ENCODE peak calls at places on chromosome 17, in nine cellular contexts. A is body of pancreas, B is ovary, F is IMR-90, K is endothelial cell of umbilical vein, E is stomach, J is Peyer's patch, Y is GM12892, V is A549. S is an unnamed sample.

GRCh38 chr17:63841350-63842172 is 924 bp downstream of the SMARCD2 start:
- DNase-seq in A (peak; percentile 61), B (peak; percentile 73), F (peak; percentile 34), K (peak; percentile 56), E (peak; percentile 60), J (peak; percentile 82), Y (no peak), V (no peak), S (peak; percentile 61)

GRCh38 chr17:72724375-72724774 is 368.1 kb downstream of the SLC39A11 start:
- DNase-seq in A (no peak), B (no peak), F (peak; percentile 66), K (no peak), E (no peak), J (no peak), Y (no peak), V (no peak), S (no peak)

GRCh38 chr17:64145751-64146417 is 15.9 kb upstream of the ERN1 start:
- DNase-seq in A (peak; percentile 97), B (peak; percentile 96), F (peak; percentile 100), K (peak; percentile 99), E (peak; percentile 97), J (peak; percentile 95), Y (peak; percentile 80), V (peak; percentile 100), S (peak; percentile 100)

GRCh38 chr17:10286324-10286723 is 86.5 kb downstream of the MYH13 start:
- DNase-seq in A (no peak), B (no peak), F (no peak), K (no peak), E (no peak), J (no peak), Y (no peak), V (no peak), S (no peak)

GRCh38 chr17:43634681-43635125 is 27.0 kb downstream of the MEOX1 start:
- DNase-seq in A (no peak), B (no peak), F (peak; percentile 53), K (no peak), E (no peak), J (no peak), Y (no peak), V (no peak), S (no peak)

GRCh38 chr17:2041561-2042354 is at the start of gene OVCA2:
- DNase-seq in A (peak; percentile 95), B (peak; percentile 95), F (peak; percentile 92), K (peak; percentile 93), E (peak; percentile 97), J (peak; percentile 96), Y (peak; percentile 97), V (peak; percentile 96), S (peak; percentile 98)

GRCh38 chr17:77857613-77858012 is 100.9 kb upstream of the TNRC6C start:
- DNase-seq in A (no peak), B (no peak), F (peak; percentile 26), K (no peak), E (no peak), J (no peak), Y (no peak), V (no peak), S (no peak)

GRCh38 chr17:1137465-1137894 is 42.3 kb downstream of the ABR start:
- DNase-seq in A (peak; percentile 37), B (no peak), F (no peak), K (peak; percentile 34), E (no peak), J (no peak), Y (no peak), V (peak; percentile 94), S (peak; percentile 31)

GRCh38 chr17:80691784-80692183 is 147.1 kb downstream of the RPTOR start:
- DNase-seq in A (no peak), B (no peak), F (no peak), K (no peak), E (no peak), J (no peak), Y (no peak), V (no peak), S (no peak)

GRCh38 chr17:58303981-58304734 is 23.4 kb upstream of the MPO start:
- DNase-seq in A (peak; percentile 52), B (no peak), F (peak; percentile 23), K (peak; percentile 26), E (peak; percentile 52), J (peak; percentile 54), Y (peak; percentile 93), V (peak; percentile 63), S (peak; percentile 75)

GRCh38 chr17:8946476-8946875 is 19.0 kb downstream of the PIK3R5 start:
- DNase-seq in A (no peak), B (no peak), F (peak; percentile 2), K (no peak), E (no peak), J (no peak), Y (no peak), V (no peak), S (no peak)

GRCh38 chr17:58337600-58338453 is 9.2 kb upstream of the TSPOAP1 start:
- DNase-seq in A (peak; percentile 29), B (no peak), F (peak; percentile 96), K (no peak), E (peak; percentile 74), J (peak; percentile 69), Y (peak; percentile 68), V (no peak), S (peak; percentile 94)

GRCh38 chr17:78284146-78284545 is 52.7 kb downstream of the TMEM235 start:
- DNase-seq in A (no peak), B (no peak), F (peak; percentile 63), K (no peak), E (no peak), J (peak; percentile 42), Y (no peak), V (peak; percentile 79), S (no peak)

GRCh38 chr17:82844796-82845162 is 5.0 kb upstream of the ZNF750 start:
- DNase-seq in A (no peak), B (no peak), F (no peak), K (no peak), E (no peak), J (no peak), Y (no peak), V (no peak), S (no peak)
- TF ChIP-seq POLR2A in A (no peak), B (no peak), F (no peak), K (no peak), E (no peak), J (no peak), Y (no peak), V (no peak), S (no peak)

GRCh38 chr17:37605813-37606505 is 3.3 kb downstream of the SYNRG start:
- DNase-seq in A (no peak), B (no peak), F (no peak), K (peak; percentile 9), E (no peak), J (no peak), Y (no peak), V (no peak), S (no peak)

GRCh38 chr17:37608369-37609169 is 649 bp downstream of the SYNRG start:
- DNase-seq in A (no peak), B (no peak), F (peak; percentile 48), K (peak; percentile 77), E (peak; percentile 26), J (no peak), Y (peak; percentile 6), V (peak; percentile 22), S (peak; percentile 68)

GRCh38 chr17:37610971-37611370 is 1.8 kb upstream of the SYNRG start:
- DNase-seq in A (no peak), B (no peak), F (peak; percentile 6), K (no peak), E (no peak), J (no peak), Y (no peak), V (peak; percentile 46), S (peak; percentile 7)

GRCh38 chr17:37607637-37608368 is 1.4 kb downstream of the SYNRG start:
- DNase-seq in A (no peak), B (peak; percentile 22), F (no peak), K (no peak), E (no peak), J (no peak), Y (peak; percentile 11), V (no peak), S (peak; percentile 25)

GRCh38 chr17:37609170-37610040 is at the start of gene SYNRG:
- DNase-seq in A (peak; percentile 93), B (peak; percentile 98), F (peak; percentile 94), K (peak; percentile 98), E (peak; percentile 95), J (peak; percentile 95), Y (peak; percentile 95), V (peak; percentile 98), S (peak; percentile 98)
- TF ChIP-seq POLR2A in A (peak; percentile 74), B (peak; percentile 48), F (peak; percentile 74), K (peak; percentile 92), E (no peak), J (peak; percentile 86), Y (peak; percentile 90), V (peak; percentile 90), S (peak; percentile 83)

GRCh38 chr17:60142872-60143499 is 6.8 kb upstream of the CA4 start:
- DNase-seq in A (peak; percentile 91), B (no peak), F (peak; percentile 83), K (peak; percentile 89), E (peak; percentile 93), J (peak; percentile 85), Y (no peak), V (peak; percentile 91), S (peak; percentile 83)

GRCh38 chr17:60148300-60148838 is 1.4 kb upstream of the CA4 start:
- DNase-seq in A (no peak), B (no peak), F (no peak), K (no peak), E (no peak), J (peak; percentile 27), Y (no peak), V (no peak), S (no peak)

GRCh38 chr17:60147553-60148241 is 2.1 kb upstream of the CA4 start:
- DNase-seq in A (no peak), B (no peak), F (no peak), K (no peak), E (no peak), J (peak; percentile 47), Y (no peak), V (no peak), S (no peak)

GRCh38 chr17:60146206-60146605 is 3.6 kb upstream of the CA4 start:
- DNase-seq in A (no peak), B (no peak), F (no peak), K (no peak), E (no peak), J (no peak), Y (no peak), V (no peak), S (no peak)

GRCh38 chr17:60145006-60145935 is 4.5 kb upstream of the CA4 start:
- DNase-seq in A (no peak), B (no peak), F (no peak), K (no peak), E (no peak), J (peak; percentile 7), Y (no peak), V (no peak), S (no peak)
- TF ChIP-seq POLR2A in A (no peak), B (no peak), F (no peak), K (no peak), E (no peak), J (no peak), Y (no peak), V (no peak), S (no peak)

GRCh38 chr17:74618446-74618845 is 5.1 kb downstream of the CD300E start:
- DNase-seq in A (no peak), B (no peak), F (no peak), K (no peak), E (no peak), J (no peak), Y (no peak), V (no peak), S (no peak)
- TF ChIP-seq POLR2A in A (no peak), B (no peak), F (no peak), K (no peak), E (no peak), J (no peak), Y (no peak), V (no peak), S (no peak)